ENCODE peak calls at places on chromosomes 1 and 21, in four cellular contexts. M is mesendoderm, S is H9, L is H1. G is an unnamed sample.

GRCh38 chr1:170520601-170521000 is 11.4 kb upstream of the GORAB start:
- DNase-seq in M (no peak), S (no peak), L (no peak), G (peak)

GRCh38 chr1:23865543-23865930 is 2.6 kb downstream of the FUCA1 start:
- DNase-seq in L (no peak), S (no peak), M (no peak), G (peak)

GRCh38 chr1:175576870-175577269 is 166.5 kb downstream of the TNR start:
- DNase-seq in M (no peak), S (no peak), L (no peak), G (no peak)

GRCh38 chr1:159911668-159912067 is 11.7 kb upstream of the CFAP45 start:
- DNase-seq in L (no peak), M (no peak), S (no peak), G (no peak)

GRCh38 chr1:231460614-231461013 is 38.5 kb upstream of the EGLN1 start:
- DNase-seq in M (no peak), L (no peak), S (no peak), G (no peak)

GRCh38 chr1:220887868-220888664 is 8.8 kb downstream of the HLX start:
- DNase-seq in M (peak), S (peak), L (no peak), G (no peak)

GRCh38 chr1:205915354-205915990 is 27.8 kb downstream of the SLC26A9 start:
- DNase-seq in S (peak), M (no peak), L (no peak), G (no peak)

GRCh38 chr21:16535100-16535418 is 805.3 kb downstream of the USP25 start:
- DNase-seq in M (no peak), L (no peak), S (no peak), G (peak)

GRCh38 chr1:241836944-241837343 is 11.1 kb upstream of the EXO1 start:
- DNase-seq in S (no peak), L (no peak), M (no peak), G (no peak)

GRCh38 chr1:193113258-193113991 is 8.2 kb upstream of the GLRX2 start:
- DNase-seq in L (no peak), S (peak), M (peak), G (no peak)

GRCh38 chr1:4690951-4691675 is 36.7 kb downstream of the AJAP1 start:
- DNase-seq in M (no peak), S (no peak), L (no peak), G (no peak)

GRCh38 chr1:160884091-160884490 is 889 bp downstream of the ITLN1 start:
- DNase-seq in M (no peak), L (no peak), S (no peak), G (no peak)

GRCh38 chr21:17866590-17866989 is 47.4 kb upstream of the C21orf91 start:
- DNase-seq in S (no peak), M (peak), L (no peak), G (no peak)

GRCh38 chr1:1304331-1305299 is 3.1 kb downstream of the ACAP3 start:
- DNase-seq in S (peak), L (no peak), M (peak), G (peak)

GRCh38 chr1:171644805-171645483 is 7.5 kb downstream of the MYOC start:
- DNase-seq in L (peak), S (peak), M (peak), G (peak)

GRCh38 chr1:155192346-155193274 is 15.1 kb downstream of the THBS3 start:
- DNase-seq in S (peak), L (no peak), M (peak), G (no peak)

GRCh38 chr1:40563266-40563665 is 31.8 kb downstream of the ZNF684 start:
- DNase-seq in M (no peak), L (no peak), S (no peak), G (no peak)

GRCh38 chr21:37263827-37264226 is 3.3 kb downstream of the VPS26C start:
- DNase-seq in L (no peak), S (no peak), M (no peak), G (peak)

GRCh38 chr1:25737151-25737550 is 62.8 kb upstream of the SELENON start:
- DNase-seq in M (no peak), L (no peak), S (no peak), G (no peak)

GRCh38 chr1:27668808-27669723 is 2.9 kb downstream of the IFI6 start:
- DNase-seq in M (peak), L (no peak), S (peak), G (peak)

GRCh38 chr1:40612345-40612831 is 53.1 kb downstream of the RIMS3 start:
- DNase-seq in L (no peak), M (peak), S (peak), G (peak)

GRCh38 chr1:224996266-224996665 is 66.8 kb downstream of the DNAH14 start:
- DNase-seq in S (no peak), L (no peak), M (no peak), G (no peak)

GRCh38 chr1:68703921-68704354 is 207.1 kb upstream of the DEPDC1 start:
- DNase-seq in L (no peak), M (no peak), S (no peak), G (no peak)

GRCh38 chr1:28118640-28119307 is 30.4 kb upstream of the EYA3 start:
- DNase-seq in L (no peak), M (no peak), S (no peak), G (no peak)

GRCh38 chr1:80318108-80318507 is 1311.6 kb upstream of the ADGRL4 start:
- DNase-seq in L (no peak), M (no peak), S (no peak), G (no peak)

GRCh38 chr1:18293291-18293690 is 185.7 kb downstream of the IGSF21 start:
- DNase-seq in S (no peak), L (no peak), M (no peak), G (no peak)

GRCh38 chr1:234260578-234260977 is 112.7 kb upstream of the COA6 start:
- DNase-seq in S (peak), L (no peak), M (no peak), G (no peak)

GRCh38 chr1:225811622-225812487 is 1.9 kb downstream of the EPHX1 start:
- DNase-seq in S (peak), M (peak), L (no peak), G (no peak)

GRCh38 chr1:199399996-199400714 is 627.4 kb upstream of the NR5A2 start:
- DNase-seq in L (no peak), M (no peak), S (no peak), G (no peak)

GRCh38 chr1:23210351-23210785 is 6.9 kb downstream of the HTR1D start:
- DNase-seq in M (peak), L (no peak), S (peak), G (no peak)

GRCh38 chr1:196400478-196401453 is 207.5 kb downstream of the KCNT2 start:
- DNase-seq in M (peak), L (no peak), S (no peak), G (peak)

GRCh38 chr1:230286166-230286889 is 139.8 kb downstream of the PGBD5 start:
- DNase-seq in S (no peak), M (no peak), L (no peak), G (no peak)
- H3K23ac ChIP-seq in S (no peak), M (no peak), L (no peak), G (no peak)

GRCh38 chr1:111052246-111052645 is 87.6 kb downstream of the DRAM2 start:
- DNase-seq in L (no peak), M (no peak), S (no peak), G (peak)
- H4K5ac ChIP-seq in L (no peak), M (no peak), S (no peak), G (no peak)

DNA sequence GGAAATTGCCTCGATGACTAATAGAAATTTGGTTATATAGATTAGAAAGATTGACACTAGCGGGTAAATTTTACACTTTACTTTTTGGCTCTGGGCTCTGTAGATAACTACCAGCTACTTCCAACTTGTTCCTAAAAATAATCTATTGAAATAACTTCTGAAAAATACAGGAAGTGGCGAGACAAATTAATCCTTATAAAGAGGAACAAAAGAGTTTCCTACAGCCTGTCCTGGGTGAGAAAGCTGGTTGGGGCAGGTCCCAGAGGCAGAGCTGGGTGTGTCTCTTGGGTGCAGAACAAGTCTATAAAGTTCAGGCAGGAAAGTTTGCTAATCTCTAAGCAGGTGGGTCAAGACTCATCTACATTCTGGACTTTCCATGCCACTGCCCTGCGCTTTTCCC is 69.9 kb upstream of the NRIP1 start:
- DNase-seq in S (no peak), L (no peak), M (no peak), G (no peak)
- H3K23ac ChIP-seq in S (no peak), L (no peak), M (no peak), G (no peak)

GRCh38 chr1:34777519-34778321 is 3.3 kb upstream of the GJB3 start:
- DNase-seq in S (no peak), M (no peak), L (no peak), G (no peak)
- H4K5ac ChIP-seq in S (no peak), M (no peak), L (no peak), G (no peak)

DNA sequence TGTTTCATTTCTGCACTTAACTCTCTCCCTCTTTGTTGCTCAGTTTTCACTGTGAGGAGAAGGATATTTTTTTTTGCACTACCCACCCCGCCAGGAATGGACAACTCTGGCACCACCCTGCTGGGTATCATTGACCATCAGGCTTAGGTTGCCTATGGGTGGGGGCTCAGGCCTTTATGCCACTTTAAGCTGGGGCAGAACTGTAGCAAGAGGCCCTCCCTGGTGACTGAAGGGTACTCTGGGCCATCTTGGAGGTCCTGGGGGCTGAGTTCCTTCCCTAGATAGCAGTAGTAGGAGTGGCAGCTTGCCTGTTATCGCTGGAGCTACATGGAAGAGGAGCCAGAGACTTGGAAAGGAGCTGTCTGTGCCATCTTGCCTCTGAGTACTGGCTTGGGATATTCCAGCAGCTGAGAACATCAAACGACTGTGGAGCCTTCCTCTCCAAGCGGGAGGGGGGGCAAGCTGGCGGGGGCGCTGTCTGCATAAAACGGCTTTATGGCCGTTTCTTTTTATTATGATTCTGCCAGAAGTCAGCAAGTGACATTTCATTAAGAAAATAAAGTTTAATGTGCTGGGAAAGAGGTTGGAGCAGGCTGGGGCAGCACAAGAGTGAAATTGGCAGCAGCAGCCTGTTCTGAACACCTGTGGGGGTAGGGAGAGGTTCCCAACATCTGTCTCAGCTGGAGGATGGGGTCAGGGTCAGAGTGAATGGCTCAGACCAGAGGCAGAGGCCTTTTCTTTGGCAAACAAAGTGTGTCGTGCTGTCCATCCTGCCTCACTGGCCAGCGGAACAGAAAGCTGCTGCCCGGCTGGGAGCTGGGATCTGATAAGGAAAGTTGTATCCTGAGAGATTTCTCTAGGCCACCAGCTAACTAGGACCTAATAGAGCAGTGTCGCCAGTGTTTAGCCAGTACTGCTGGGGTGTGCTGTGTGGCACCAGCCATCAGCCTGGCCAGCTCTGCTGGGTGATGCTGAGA is 32.9 kb downstream of the TMEM53 start:
- DNase-seq in S (no peak), M (no peak), L (no peak), G (no peak)
- H3K23ac ChIP-seq in S (no peak), M (no peak), L (no peak), G (no peak)

DNA sequence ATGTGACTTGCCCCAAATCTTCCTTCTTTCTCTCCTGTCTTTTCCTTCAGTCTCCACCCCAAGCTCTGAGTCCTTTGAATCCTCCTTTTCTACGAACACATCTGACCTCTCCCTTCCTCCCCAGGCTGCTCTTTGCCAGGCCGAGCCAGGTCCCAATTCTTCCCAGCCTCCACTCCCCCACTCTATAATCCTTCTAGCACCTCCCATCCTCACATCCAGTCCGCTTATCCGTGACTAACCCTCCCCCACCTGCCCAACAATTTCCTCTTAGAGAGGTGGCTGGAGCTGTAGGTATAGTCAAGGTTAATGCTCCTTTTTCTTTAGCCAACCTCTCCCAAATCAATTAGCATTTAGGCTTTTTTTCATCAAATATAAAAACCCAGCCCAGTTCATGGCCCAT is 9.5 kb upstream of the HPDL start:
- DNase-seq in L (no peak), M (no peak), S (no peak), G (no peak)
- H4K5ac ChIP-seq in L (no peak), M (no peak), S (no peak), G (no peak)

G was measured in IMR-90.